ENCODE peak calls at places on chromosomes 11 and 22, in seven cellular contexts. M is ACHN, S is EH, D is NCI-H2171, K is GM19239, O is NT2/D1, L is NCI-H2081. F is an unnamed sample.

GRCh38 chr11:89633125-89633695 is 76.9 kb upstream of the TRIM77 start:
- DNase-seq in M (no peak), S (no peak), D (no peak), K (no peak), O (no peak), L (no peak), F (no peak)

GRCh38 chr11:104324276-104324675 is 160.3 kb upstream of the PDGFD start:
- DNase-seq in M (no peak), S (no peak), D (no peak), K (no peak), O (no peak), L (no peak), F (no peak)

GRCh38 chr11:62875698-62876483 is 4.8 kb upstream of the SLC3A2 start:
- DNase-seq in M (no peak), S (no peak), D (no peak), K (no peak), O (no peak), L (no peak), F (no peak)

GRCh38 chr11:99019676-99020075 is 1.1 kb upstream of the CNTN5 start:
- DNase-seq in M (no peak), S (no peak), D (no peak), K (no peak), O (no peak), L (no peak), F (no peak)

GRCh38 chr11:20483931-20484330 is 96.4 kb downstream of the PRMT3 start:
- DNase-seq in M (no peak), S (no peak), D (no peak), K (no peak), O (no peak), L (no peak), F (no peak)

GRCh38 chr22:39457546-39458442 is 982 bp downstream of the MGAT3 start:
- DNase-seq in M (no peak), S (no peak), D (no peak), K (no peak), O (no peak), L (no peak), F (no peak)

GRCh38 chr11:68008381-68009337 is 1.5 kb upstream of the ALDH3B1 start:
- DNase-seq in M (no peak), S (no peak), D (peak), K (no peak), O (no peak), L (peak), F (no peak)

GRCh38 chr11:84906995-84907394 is 720.1 kb downstream of the DLG2 start:
- DNase-seq in M (no peak), S (no peak), D (no peak), K (no peak), O (no peak), L (no peak), F (no peak)

GRCh38 chr22:19933328-19934241 is 8.0 kb upstream of the COMT start:
- DNase-seq in M (no peak), S (no peak), D (no peak), K (no peak), O (no peak), L (no peak), F (no peak)

GRCh38 chr22:49039625-49040024 is 788.0 kb downstream of the BRD1 start:
- DNase-seq in M (no peak), S (no peak), D (no peak), K (no peak), O (no peak), L (no peak), F (no peak)

GRCh38 chr11:118699508-118700220 is 20.2 kb upstream of the TREH start:
- DNase-seq in M (no peak), S (no peak), D (no peak), K (no peak), O (no peak), L (no peak), F (no peak)

GRCh38 chr22:50699754-50700386 is 27.2 kb downstream of the SHANK3 start:
- DNase-seq in M (no peak), S (no peak), D (no peak), K (no peak), O (no peak), L (no peak), F (no peak)

GRCh38 chr11:11555228-11555627 is 66.6 kb downstream of the GALNT18 start:
- DNase-seq in M (peak), S (no peak), D (peak), K (no peak), O (no peak), L (peak), F (peak)